ENCODE peak calls at places on chromosomes 1 and 21, in ten cellular contexts. I, B, L, O, C, Z, A, E, Y and J are unnamed samples.

GRCh38 chr1:100517517-100517916 is 20.4 kb upstream of the GPR88 start:
- DNase-seq in A (no peak), L (no peak), E (no peak), C (no peak), I (no peak), Y (peak), Z (no peak), B (no peak), O (no peak), J (no peak)

GRCh38 chr1:147676306-147677085 is 6.2 kb upstream of the ACP6 start:
- DNase-seq in A (no peak), C (no peak), I (peak), B (no peak), L (no peak), Z (no peak), E (no peak), O (no peak), Y (peak), J (no peak)

GRCh38 chr1:171366099-171366498 is 52.1 kb downstream of the FMO4 start:
- DNase-seq in O (no peak), E (no peak), I (no peak), L (no peak), B (no peak), Y (no peak), C (no peak), A (no peak), Z (no peak), J (no peak)

GRCh38 chr1:175530167-175530566 is 213.2 kb downstream of the TNR start:
- DNase-seq in L (no peak), B (no peak), I (no peak), O (no peak), C (no peak), Y (no peak), Z (no peak), A (no peak), E (no peak), J (no peak)

GRCh38 chr1:160211010-160211790 is 6.0 kb downstream of the PEA15 start:
- DNase-seq in C (no peak), O (no peak), Y (no peak), E (no peak), L (no peak), I (no peak), A (no peak), Z (no peak), B (no peak), J (no peak)

GRCh38 chr1:222914861-222915632 is 100.2 kb downstream of the DISP1 start:
- DNase-seq in B (no peak), I (peak), Z (no peak), Y (peak), L (no peak), E (no peak), C (no peak), O (no peak), A (no peak), J (no peak)

GRCh38 chr1:59671066-59671952 is 143.4 kb upstream of the HOOK1 start:
- DNase-seq in O (no peak), A (no peak), E (no peak), B (no peak), Y (no peak), I (no peak), L (no peak), C (no peak), Z (no peak), J (no peak)

GRCh38 chr1:38571726-38572125 is 287.8 kb downstream of the RRAGC start:
- DNase-seq in Y (no peak), E (no peak), O (no peak), I (no peak), Z (no peak), L (no peak), C (no peak), B (no peak), A (no peak), J (no peak)

GRCh38 chr1:212034516-212035122 is 738 bp downstream of the INTS7 start:
- DNase-seq in O (no peak), L (no peak), A (peak), C (no peak), Z (no peak), Y (no peak), B (peak), I (no peak), E (no peak), J (no peak)

GRCh38 chr1:59674605-59675004 is 140.1 kb upstream of the HOOK1 start:
- DNase-seq in C (no peak), A (no peak), Z (no peak), E (peak), L (no peak), B (no peak), O (no peak), I (peak), Y (peak), J (peak)

GRCh38 chr21:42535602-42536171 is 22.0 kb downstream of the SLC37A1 start:
- DNase-seq in B (no peak), Y (no peak), A (no peak), C (no peak), O (no peak), L (no peak), I (no peak), E (no peak), Z (no peak), J (peak)

GRCh38 chr1:43477716-43478115 is 24.0 kb upstream of the HYI start:
- DNase-seq in I (peak), L (no peak), E (no peak), Z (no peak), B (no peak), Y (no peak), A (no peak), O (no peak), C (no peak), J (no peak)

GRCh38 chr21:31921079-31921478 is 48.3 kb downstream of the HUNK start:
- DNase-seq in L (no peak), C (no peak), I (no peak), Z (no peak), Y (peak), E (no peak), O (no peak), B (no peak), A (no peak), J (no peak)

GRCh38 chr1:205664399-205665108 is 15.8 kb downstream of the SLC45A3 start:
- DNase-seq in O (no peak), L (no peak), Y (peak), A (no peak), B (no peak), I (no peak), C (no peak), E (no peak), Z (no peak), J (no peak)

GRCh38 chr21:44617071-44617501 is 5.2 kb downstream of the KRTAP10-8 start:
- DNase-seq in A (no peak), Y (no peak), E (no peak), Z (no peak), O (no peak), B (no peak), L (no peak), I (no peak), C (no peak), J (no peak)

GRCh38 chr1:60959701-60960100 is 122.7 kb upstream of the NFIA start:
- DNase-seq in L (no peak), O (no peak), B (no peak), Y (no peak), C (no peak), E (no peak), A (no peak), Z (no peak), I (no peak), J (no peak)

GRCh38 chr1:198756470-198756869 is 117.6 kb downstream of the PTPRC start:
- DNase-seq in Z (no peak), I (no peak), C (no peak), O (no peak), A (no peak), B (no peak), E (no peak), L (no peak), Y (peak), J (no peak)

GRCh38 chr1:84998642-84999280 is 1.8 kb upstream of the MCOLN2 start:
- DNase-seq in Y (peak), E (no peak), C (no peak), B (no peak), O (peak), I (no peak), Z (no peak), L (peak), A (no peak), J (no peak)

GRCh38 chr1:20847619-20848080 is 60.5 kb upstream of the HP1BP3 start:
- DNase-seq in E (no peak), I (peak), Z (no peak), A (no peak), L (no peak), Y (peak), C (no peak), B (no peak), O (no peak), J (no peak)

GRCh38 chr1:158089925-158090675 is 90.6 kb upstream of the CD1D start:
- DNase-seq in L (no peak), I (no peak), O (no peak), Z (no peak), C (no peak), E (no peak), B (no peak), A (no peak), Y (no peak), J (no peak)

GRCh38 chr1:75614455-75615379 is 3.8 kb upstream of the SLC44A5 start:
- DNase-seq in E (no peak), Z (peak), C (peak), O (no peak), Y (peak), B (no peak), L (peak), A (peak), I (peak), J (no peak)

GRCh38 chr21:33403786-33404571 is 766 bp downstream of the IFNGR2 start:
- DNase-seq in O (no peak), Y (peak), B (peak), C (peak), L (peak), Z (peak), E (peak), I (no peak), A (peak), J (peak)